ENCODE peak calls at places on chromosome 20, in eight cellular contexts. One of them, this sample, is unnamed.

GRCh38 chr20:38523697-38524096 is 51.1 kb downstream of the RALGAPB start:
- DNase-seq in OCI-LY7: no peak
- DNase-seq in Calu3: no peak
- DNase-seq in stimulated activated CD8-positive, alpha-beta memory T cell treated with anti-CD3 and anti-CD28 coated beads, Interleukin-15, amount 100 ng/mL, for 4 hours: no peak
- DNase-seq in body of pancreas: no peak
- DNase-seq in T-cell: no peak
- DNase-seq in ELR: peak; percentile 78
- DNase-seq in GM12892: no peak
- DNase-seq in this sample: no peak

GRCh38 chr20:62876826-62877728 is 15.5 kb upstream of the TCFL5 start:
- DNase-seq in Calu3: no peak
- DNase-seq in T-cell: no peak
- DNase-seq in stimulated activated CD8-positive, alpha-beta memory T cell treated with anti-CD3 and anti-CD28 coated beads, Interleukin-15, amount 100 ng/mL, for 4 hours: no peak
- DNase-seq in OCI-LY7: no peak
- DNase-seq in GM12892: no peak
- DNase-seq in ELR: no peak
- DNase-seq in body of pancreas: peak; percentile 58
- DNase-seq in this sample: no peak

GRCh38 chr20:60365063-60365640 is 406.9 kb downstream of the CDH26 start:
- DNase-seq in ELR: peak; percentile 23
- DNase-seq in Calu3: peak; percentile 11
- DNase-seq in body of pancreas: no peak
- DNase-seq in OCI-LY7: peak; percentile 4
- DNase-seq in stimulated activated CD8-positive, alpha-beta memory T cell treated with anti-CD3 and anti-CD28 coated beads, Interleukin-15, amount 100 ng/mL, for 4 hours: no peak
- DNase-seq in GM12892: no peak
- DNase-seq in T-cell: no peak
- DNase-seq in this sample: no peak

GRCh38 chr20:13649548-13649947 is 10.8 kb upstream of the TASP1 start:
- DNase-seq in body of pancreas: no peak
- DNase-seq in Calu3: no peak
- DNase-seq in T-cell: no peak
- DNase-seq in ELR: no peak
- DNase-seq in stimulated activated CD8-positive, alpha-beta memory T cell treated with anti-CD3 and anti-CD28 coated beads, Interleukin-15, amount 100 ng/mL, for 4 hours: no peak
- DNase-seq in GM12892: no peak
- DNase-seq in OCI-LY7: no peak
- DNase-seq in this sample: no peak

GRCh38 chr20:14189794-14190402 is 147.5 kb downstream of the FLRT3 start:
- DNase-seq in OCI-LY7: peak; percentile 1
- DNase-seq in T-cell: no peak
- DNase-seq in Calu3: peak; percentile 12
- DNase-seq in ELR: peak; percentile 1
- DNase-seq in body of pancreas: no peak
- DNase-seq in GM12892: no peak
- DNase-seq in stimulated activated CD8-positive, alpha-beta memory T cell treated with anti-CD3 and anti-CD28 coated beads, Interleukin-15, amount 100 ng/mL, for 4 hours: no peak
- DNase-seq in this sample: no peak

GRCh38 chr20:35039146-35039545 is 53.5 kb downstream of the TRPC4AP start:
- DNase-seq in stimulated activated CD8-positive, alpha-beta memory T cell treated with anti-CD3 and anti-CD28 coated beads, Interleukin-15, amount 100 ng/mL, for 4 hours: no peak
- DNase-seq in ELR: no peak
- DNase-seq in GM12892: no peak
- DNase-seq in OCI-LY7: no peak
- DNase-seq in body of pancreas: peak; percentile 65
- DNase-seq in T-cell: no peak
- DNase-seq in Calu3: peak; percentile 63
- DNase-seq in this sample: no peak

GRCh38 chr20:56465997-56466396 is 2.4 kb upstream of the RTF2 start:
- DNase-seq in OCI-LY7: peak; percentile 49
- DNase-seq in body of pancreas: no peak
- DNase-seq in GM12892: no peak
- DNase-seq in Calu3: no peak
- DNase-seq in stimulated activated CD8-positive, alpha-beta memory T cell treated with anti-CD3 and anti-CD28 coated beads, Interleukin-15, amount 100 ng/mL, for 4 hours: no peak
- DNase-seq in T-cell: no peak
- DNase-seq in ELR: no peak
- DNase-seq in this sample: no peak

GRCh38 chr20:34345426-34345757 is 17.7 kb upstream of the ITCH start:
- DNase-seq in stimulated activated CD8-positive, alpha-beta memory T cell treated with anti-CD3 and anti-CD28 coated beads, Interleukin-15, amount 100 ng/mL, for 4 hours: no peak
- DNase-seq in body of pancreas: no peak
- DNase-seq in GM12892: no peak
- DNase-seq in ELR: no peak
- DNase-seq in T-cell: no peak
- DNase-seq in Calu3: no peak
- DNase-seq in OCI-LY7: no peak
- DNase-seq in this sample: no peak

GRCh38 chr20:48049631-48050030 is 264.4 kb upstream of the SULF2 start:
- DNase-seq in ELR: no peak
- DNase-seq in OCI-LY7: no peak
- DNase-seq in GM12892: no peak
- DNase-seq in T-cell: no peak
- DNase-seq in stimulated activated CD8-positive, alpha-beta memory T cell treated with anti-CD3 and anti-CD28 coated beads, Interleukin-15, amount 100 ng/mL, for 4 hours: no peak
- DNase-seq in Calu3: no peak
- DNase-seq in body of pancreas: no peak
- DNase-seq in this sample: no peak

GRCh38 chr20:19859444-19859843 is 101.4 kb downstream of the RIN2 start:
- DNase-seq in body of pancreas: no peak
- DNase-seq in Calu3: no peak
- DNase-seq in stimulated activated CD8-positive, alpha-beta memory T cell treated with anti-CD3 and anti-CD28 coated beads, Interleukin-15, amount 100 ng/mL, for 4 hours: no peak
- DNase-seq in T-cell: no peak
- DNase-seq in OCI-LY7: no peak
- DNase-seq in GM12892: no peak
- DNase-seq in ELR: no peak
- DNase-seq in this sample: no peak

GRCh38 chr20:64115171-64115911 is 8.0 kb upstream of the NPBWR2 start:
- DNase-seq in ELR: no peak
- DNase-seq in stimulated activated CD8-positive, alpha-beta memory T cell treated with anti-CD3 and anti-CD28 coated beads, Interleukin-15, amount 100 ng/mL, for 4 hours: no peak
- DNase-seq in Calu3: peak; percentile 2
- DNase-seq in T-cell: no peak
- DNase-seq in GM12892: no peak
- DNase-seq in body of pancreas: no peak
- DNase-seq in OCI-LY7: no peak
- DNase-seq in this sample: no peak